ENCODE peak calls at places on chromosomes 7 and 10, in six cellular contexts. Y is activated CD4-positive, alpha-beta T cell treated with anti-CD3 and anti-CD28 coated beads, Interleukin-2, amount 10 ng/mL, durations not matched to agents 7 days and 5 days; Q is Daoy; B is GM13976; Z is HuH-7; C is NCI-H510A treated with DMSO at 0.1 percent for 48 hours. L is an unnamed sample.

GRCh38 chr10:33129987-33130386 is 172.0 kb upstream of the ITGB1 start:
- DNase-seq in Q (peak), B (no peak), Z (peak), Y (no peak), C (no peak), L (no peak)

GRCh38 chr10:86364551-86365345 is 1.8 kb downstream of the GRID1 start:
- DNase-seq in Y (no peak), B (no peak), C (no peak), Q (no peak), Z (no peak), L (no peak)

GRCh38 chr7:106111671-106112117 is 418 bp downstream of the SYPL1 start:
- DNase-seq in Q (no peak), C (no peak), Z (no peak), Y (peak), B (peak), L (peak)

GRCh38 chr7:14698239-14698638 is 204.3 kb downstream of the DGKB start:
- DNase-seq in Q (no peak), Z (no peak), C (no peak), Y (no peak), B (no peak), L (no peak)

GRCh38 chr7:154438571-154438970 is 386.4 kb downstream of the DPP6 start:
- DNase-seq in Q (no peak), C (no peak), Z (no peak), B (no peak), Y (no peak), L (no peak)

GRCh38 chr10:22677333-22677732 is 37.0 kb downstream of the PIP4K2A start:
- DNase-seq in C (no peak), Q (no peak), Z (no peak), Y (no peak), B (no peak), L (no peak)

GRCh38 chr7:30162622-30163124 is 27.9 kb downstream of the MTURN start:
- DNase-seq in B (no peak), Q (peak), C (peak), Y (peak), Z (no peak), L (no peak)

GRCh38 chr10:49784631-49785030 is 22.5 kb upstream of the OGDHL start:
- DNase-seq in B (no peak), C (no peak), Q (no peak), Z (no peak), Y (no peak), L (no peak)

GRCh38 chr10:96502561-96503267 is 11.0 kb downstream of the TLL2 start:
- DNase-seq in B (peak), C (peak), Y (no peak), Q (peak), Z (no peak), L (no peak)

GRCh38 chr10:7260412-7260900 is 150.4 kb downstream of the SFMBT2 start:
- DNase-seq in B (peak), C (no peak), Q (peak), Z (peak), Y (no peak), L (peak)

GRCh38 chr10:7264313-7264741 is 146.5 kb downstream of the SFMBT2 start:
- DNase-seq in Y (no peak), Z (no peak), Q (peak), C (no peak), B (no peak), L (no peak)

GRCh38 chr10:92688927-92689662 is 660 bp upstream of the HHEX start:
- DNase-seq in C (peak), Q (no peak), Y (peak), B (peak), Z (peak), L (no peak)

GRCh38 chr7:2892571-2892970 is 48.5 kb upstream of the GNA12 start:
- DNase-seq in B (no peak), C (no peak), Y (no peak), Q (peak), Z (no peak), L (no peak)

GRCh38 chr7:18016547-18017444 is 10.8 kb downstream of the PRPS1L1 start:
- DNase-seq in Q (no peak), B (no peak), C (no peak), Y (no peak), Z (no peak), L (no peak)

GRCh38 chr7:4645241-4645640 is 36.9 kb upstream of the FOXK1 start:
- DNase-seq in C (no peak), Y (no peak), Q (no peak), Z (no peak), B (no peak), L (no peak)

GRCh38 chr7:82442492-82443043 is 1.0 kb downstream of the CACNA2D1 start:
- DNase-seq in Z (no peak), C (peak), B (no peak), Q (peak), Y (no peak), L (no peak)

GRCh38 chr10:86536294-86536861 is 14.8 kb upstream of the WAPL start:
- DNase-seq in Q (no peak), Z (no peak), Y (peak), B (peak), C (no peak), L (peak)

GRCh38 chr10:120282421-120282820 is 174.6 kb upstream of the PLPP4 start:
- DNase-seq in Q (no peak), B (no peak), Y (no peak), Z (no peak), C (no peak), L (no peak)

GRCh38 chr10:63588436-63589180 is 67.4 kb downstream of the REEP3 start:
- DNase-seq in C (peak), B (no peak), Z (no peak), Y (no peak), Q (no peak), L (no peak)

GRCh38 chr7:28722684-28723083 is 235.4 kb downstream of the TRIL start:
- DNase-seq in B (no peak), Z (no peak), Q (no peak), C (peak), Y (no peak), L (no peak)

GRCh38 chr10:73340121-73340520 is 18.5 kb downstream of the CFAP70 start:
- DNase-seq in Y (no peak), Z (no peak), B (no peak), Q (no peak), C (no peak), L (no peak)

GRCh38 chr7:158366916-158367633 is 220.5 kb downstream of the PTPRN2 start:
- DNase-seq in B (no peak), Z (no peak), C (no peak), Y (no peak), Q (no peak), L (no peak)

GRCh38 chr7:139058963-139059362 is 23.1 kb upstream of the ZC3HAV1L start:
- DNase-seq in C (no peak), Y (no peak), Q (no peak), B (no peak), Z (no peak), L (no peak)

GRCh38 chr7:74284781-74285259 is 4.4 kb upstream of the CLIP2 start:
- DNase-seq in B (peak), Y (no peak), Z (no peak), C (peak), Q (peak), L (no peak)

GRCh38 chr10:88019753-88020152 is 156.3 kb downstream of the PTEN start:
- DNase-seq in Z (no peak), C (no peak), Q (no peak), B (no peak), Y (no peak), L (no peak)

GRCh38 chr10:21047096-21047495 is 150.0 kb upstream of the NEBL start:
- DNase-seq in Y (no peak), C (no peak), Q (no peak), Z (no peak), B (no peak), L (no peak)

GRCh38 chr7:123208793-123209192 is 9.0 kb upstream of the SLC13A1 start:
- DNase-seq in B (no peak), C (no peak), Q (no peak), Y (no peak), Z (peak), L (no peak)

GRCh38 chr10:118445535-118445934 is 103.4 kb upstream of the FAM204A start:
- DNase-seq in Y (no peak), Q (no peak), Z (no peak), C (no peak), B (no peak), L (no peak)

GRCh38 chr7:1668486-1668931 is 1.6 kb upstream of the ELFN1 start:
- DNase-seq in Y (no peak), Q (peak), C (peak), B (peak), Z (no peak), L (no peak)

GRCh38 chr10:110641256-110641655 is 2.9 kb upstream of the RBM20 start:
- DNase-seq in B (no peak), C (peak), Q (peak), Z (no peak), Y (peak), L (peak)

GRCh38 chr10:5555031-5555510 is 30.3 kb downstream of the CALML3 start:
- DNase-seq in Q (no peak), Z (no peak), B (no peak), C (no peak), Y (no peak), L (no peak)

GRCh38 chr7:48116043-48116442 is 27.0 kb downstream of the UPP1 start:
- DNase-seq in B (no peak), C (no peak), Z (no peak), Q (no peak), Y (no peak), L (no peak)

GRCh38 chr10:102758226-102758932 is 14.6 kb downstream of the WBP1L start:
- DNase-seq in Y (no peak), B (no peak), Z (no peak), Q (no peak), C (no peak), L (no peak)